ENCODE peak calls at places on chromosomes 11 and 22, in nine cellular contexts. B is substantia nigra; C is A172; E is hypothalamus; X is DMS53; H is GM13977; L is RPMI7951; O is neural crest cell; A is stimulated activated CD4-positive, alpha-beta T cell treated with anti-CD3 and anti-CD28 coated beads, Interleukin-15, amount 100 ng/mL, for 1 hour. P is an unnamed sample.

GRCh38 chr11:60734271-60734670 is 9.8 kb downstream of the MS4A18 start:
- DNase-seq in B (no peak), C (no peak), E (no peak), X (peak), H (no peak), L (no peak), O (no peak), A (no peak), P (no peak)

GRCh38 chr11:22256876-22257275 is 64.0 kb downstream of the ANO5 start:
- DNase-seq in B (no peak), C (no peak), E (no peak), X (no peak), H (no peak), L (no peak), O (no peak), A (no peak), P (no peak)

GRCh38 chr11:132300283-132300682 is 929.9 kb downstream of the NTM start:
- DNase-seq in B (no peak), C (no peak), E (no peak), X (peak), H (no peak), L (no peak), O (no peak), A (no peak), P (no peak)

GRCh38 chr11:114892381-114893197 is 214.3 kb downstream of the NXPE2 start:
- DNase-seq in B (no peak), C (no peak), E (no peak), X (peak), H (peak), L (no peak), O (peak), A (no peak), P (no peak)

GRCh38 chr22:27620367-27621154 is 181.0 kb downstream of the MN1 start:
- DNase-seq in B (no peak), C (peak), E (no peak), X (no peak), H (no peak), L (peak), O (no peak), A (no peak), P (no peak)

GRCh38 chr22:36936362-36937116 is 23.1 kb downstream of the CSF2RB start:
- DNase-seq in B (no peak), C (no peak), E (no peak), X (no peak), H (no peak), L (no peak), O (no peak), A (no peak), P (no peak)

GRCh38 chr22:30728829-30729228 is 34.2 kb downstream of the OSBP2 start:
- DNase-seq in B (no peak), C (no peak), E (no peak), X (no peak), H (no peak), L (no peak), O (no peak), A (no peak), P (no peak)

GRCh38 chr11:75781296-75781695 is 12.7 kb downstream of the DGAT2 start:
- DNase-seq in B (no peak), C (no peak), E (no peak), X (no peak), H (no peak), L (no peak), O (no peak), A (no peak), P (no peak)

GRCh38 chr11:128931066-128931465 is 11.6 kb downstream of the TP53AIP1 start:
- DNase-seq in B (no peak), C (no peak), E (no peak), X (no peak), H (no peak), L (no peak), O (no peak), A (no peak), P (no peak)

GRCh38 chr11:19240420-19241259 is at the start of gene E2F8:
- DNase-seq in B (peak), C (peak), E (peak), X (peak), H (peak), L (peak), O (peak), A (peak), P (peak)

GRCh38 chr11:44260081-44260480 is 49.9 kb downstream of the ALX4 start:
- DNase-seq in B (no peak), C (no peak), E (no peak), X (no peak), H (no peak), L (no peak), O (no peak), A (no peak), P (no peak)

GRCh38 chr22:46865642-46866041 is 103.2 kb downstream of the TBC1D22A start:
- DNase-seq in B (no peak), C (no peak), E (no peak), X (no peak), H (no peak), L (no peak), O (no peak), A (no peak), P (no peak)

GRCh38 chr11:104852811-104853210 is 45.4 kb downstream of the CASP12 start:
- DNase-seq in B (no peak), C (peak), E (no peak), X (no peak), H (no peak), L (no peak), O (no peak), A (no peak), P (no peak)

GRCh38 chr11:32792948-32793475 is 1.4 kb downstream of the CCDC73 start:
- DNase-seq in B (peak), C (peak), E (peak), X (peak), H (peak), L (peak), O (peak), A (peak), P (peak)

GRCh38 chr11:36478700-36479329 is 31.3 kb downstream of the TRAF6 start:
- DNase-seq in B (no peak), C (peak), E (no peak), X (peak), H (peak), L (peak), O (peak), A (no peak), P (peak)

GRCh38 chr11:130629039-130629438 is 180.6 kb downstream of the ADAMTS15 start:
- DNase-seq in B (no peak), C (no peak), E (no peak), X (no peak), H (no peak), L (peak), O (no peak), A (no peak), P (no peak)

GRCh38 chr22:42320463-42321416 is 50.3 kb upstream of the TCF20 start:
- DNase-seq in B (no peak), C (no peak), E (no peak), X (peak), H (no peak), L (no peak), O (no peak), A (no peak), P (no peak)

GRCh38 chr22:47693606-47694005 is 931.2 kb downstream of the TBC1D22A start:
- DNase-seq in B (no peak), C (no peak), E (no peak), X (no peak), H (no peak), L (no peak), O (no peak), A (no peak), P (no peak)

P was measured in HCT116.